ENCODE peak calls at places on chromosomes 11 and 22, in seven cellular contexts. D is psoas muscle; J is left ventricle myocardium inferior; B is GM23338; V is CD8-positive, alpha-beta memory T cell; T is RWPE1; S is prostate gland. Z is an unnamed sample.
A peak's percentile ranks its signal among the peaks of the same experiment; 100 is the strongest.

GRCh38 chr11:120501976-120502755 is 9.4 kb upstream of the GRIK4 start:
- DNase-seq in D (no peak), J (no peak), B (no peak), V (no peak), T (no peak), S (no peak), Z (no peak)

GRCh38 chr11:57513911-57514537 is 1.5 kb downstream of the SLC43A1 start:
- DNase-seq in D (peak; percentile 39), J (peak; percentile 42), B (peak; percentile 81), V (no peak), T (no peak), S (peak; percentile 51), Z (no peak)

GRCh38 chr22:21960200-21961126 is 7.8 kb upstream of the PPM1F start:
- DNase-seq in D (no peak), J (no peak), B (no peak), V (no peak), T (no peak), S (no peak), Z (no peak)

GRCh38 chr11:103987631-103988594 is 48.5 kb upstream of the DDI1 start:
- DNase-seq in D (no peak), J (no peak), B (peak; percentile 56), V (no peak), T (peak; percentile 6), S (no peak), Z (no peak)

GRCh38 chr11:119422505-119423416 is at the start of gene THY1:
- DNase-seq in D (no peak), J (no peak), B (peak; percentile 88), V (no peak), T (no peak), S (no peak), Z (no peak)

GRCh38 chr11:13384837-13385417 is 78.1 kb downstream of the BTBD10 start:
- DNase-seq in D (no peak), J (no peak), B (peak; percentile 80), V (no peak), T (peak; percentile 42), S (no peak), Z (no peak)

GRCh38 chr11:36148701-36149100 is 140.5 kb downstream of the COMMD9 start:
- DNase-seq in D (no peak), J (no peak), B (no peak), V (no peak), T (no peak), S (no peak), Z (no peak)

GRCh38 chr11:6203327-6203726 is 2.0 kb upstream of the C11orf42 start:
- DNase-seq in D (no peak), J (no peak), B (no peak), V (peak; percentile 10), T (no peak), S (no peak), Z (no peak)

GRCh38 chr22:39932918-39933649 is 27.1 kb upstream of the TMA7B start:
- DNase-seq in D (no peak), J (no peak), B (peak; percentile 95), V (peak; percentile 57), T (no peak), S (no peak), Z (peak; percentile 40)

GRCh38 chr11:59173964-59174663 is 2.2 kb downstream of the DTX4 start:
- DNase-seq in D (no peak), J (no peak), B (peak; percentile 86), V (no peak), T (peak; percentile 82), S (peak; percentile 72), Z (no peak)

GRCh38 chr11:82980292-82980691 is 78.8 kb downstream of the DDIAS start:
- DNase-seq in D (no peak), J (no peak), B (no peak), V (no peak), T (peak; percentile 82), S (no peak), Z (no peak)

GRCh38 chr11:1736447-1736992 is 13.9 kb downstream of the IFITM10 start:
- DNase-seq in D (no peak), J (no peak), B (no peak), V (no peak), T (no peak), S (no peak), Z (no peak)

GRCh38 chr11:70210051-70210501 is 7.0 kb downstream of the FADD start:
- DNase-seq in D (peak; percentile 36), J (no peak), B (no peak), V (no peak), T (no peak), S (no peak), Z (no peak)

GRCh38 chr22:47193606-47194316 is 431.3 kb downstream of the TBC1D22A start:
- DNase-seq in D (no peak), J (no peak), B (no peak), V (no peak), T (no peak), S (no peak), Z (no peak)

GRCh38 chr11:117833401-117833891 is 8.9 kb upstream of the FXYD2 start:
- DNase-seq in D (peak; percentile 81), J (no peak), B (no peak), V (no peak), T (no peak), S (peak; percentile 70), Z (no peak)

GRCh38 chr22:48715511-48715910 is 1112.2 kb downstream of the BRD1 start:
- DNase-seq in D (no peak), J (no peak), B (no peak), V (no peak), T (no peak), S (no peak), Z (no peak)

GRCh38 chr11:86617502-86617901 is 54.9 kb downstream of the ME3 start:
- DNase-seq in D (no peak), J (no peak), B (no peak), V (no peak), T (no peak), S (no peak), Z (no peak)

GRCh38 chr11:65104628-65105027 is 7.0 kb upstream of the TM7SF2 start:
- DNase-seq in D (no peak), J (no peak), B (no peak), V (no peak), T (no peak), S (no peak), Z (no peak)

GRCh38 chr11:7495997-7496545 is 10.8 kb downstream of the OLFML1 start:
- DNase-seq in D (no peak), J (no peak), B (no peak), V (no peak), T (no peak), S (no peak), Z (no peak)

GRCh38 chr22:50525991-50526848 is 822 bp upstream of the SCO2 start:
- DNase-seq in D (peak; percentile 82), J (peak; percentile 85), B (peak; percentile 75), V (peak; percentile 83), T (no peak), S (peak; percentile 66), Z (peak; percentile 72)

GRCh38 chr22:42443240-42444059 is 11.2 kb upstream of the NFAM1 start:
- DNase-seq in D (no peak), J (no peak), B (no peak), V (no peak), T (no peak), S (no peak), Z (peak; percentile 5)

GRCh38 chr22:22061085-22062077 is 78.8 kb upstream of the TOP3B start:
- DNase-seq in D (peak; percentile 30), J (peak; percentile 24), B (no peak), V (no peak), T (peak; percentile 55), S (no peak), Z (no peak)

GRCh38 chr11:108824601-108825000 is 159.7 kb downstream of the DDX10 start:
- DNase-seq in D (no peak), J (no peak), B (no peak), V (no peak), T (no peak), S (no peak), Z (no peak)

GRCh38 chr11:108819957-108820356 is 155.1 kb downstream of the DDX10 start:
- DNase-seq in D (no peak), J (no peak), B (no peak), V (no peak), T (no peak), S (no peak), Z (no peak)

GRCh38 chr11:108826136-108826535 is 161.3 kb downstream of the DDX10 start:
- DNase-seq in D (no peak), J (no peak), B (no peak), V (no peak), T (no peak), S (no peak), Z (no peak)

DNA sequence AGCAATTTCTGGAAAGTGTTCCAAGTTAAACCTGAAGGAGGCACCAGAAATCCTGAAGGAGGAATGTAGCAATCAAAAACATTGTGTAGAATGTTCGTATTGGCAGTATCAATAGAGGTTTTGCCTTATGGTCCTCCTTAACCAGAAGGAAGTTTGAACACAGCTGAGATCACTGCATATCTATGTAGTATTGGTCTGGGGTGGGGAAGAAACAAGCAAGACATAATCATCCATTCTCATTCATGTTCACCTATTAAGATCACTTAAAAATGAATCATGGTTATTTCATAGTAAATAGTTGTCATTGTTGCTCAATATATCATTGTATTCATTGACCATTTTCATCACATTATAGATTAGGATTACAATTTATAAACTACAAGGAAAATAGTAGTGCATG is 160.5 kb downstream of the DDX10 start:
- DNase-seq in D (no peak), J (no peak), B (no peak), V (no peak), T (peak; percentile 18), S (no peak), Z (no peak)
- H3K27ac ChIP-seq in D (no peak overlapping the region), J (no peak overlapping the region), B (no peak overlapping the region), V (no peak overlapping the region), T (no peak overlapping the region), S (no peak overlapping the region), Z (no peak overlapping the region)

GRCh38 chr11:111736191-111736590 is 30.0 kb downstream of the PPP2R1B start:
- DNase-seq in D (peak; percentile 37), J (no peak), B (no peak), V (no peak), T (no peak), S (no peak), Z (no peak)
- H3K27ac ChIP-seq in D (peak overlapping the region; percentile 91), J (peak overlapping the region; percentile 92), B (no peak overlapping the region), V (no peak overlapping the region), T (peak overlapping the region; percentile 87), S (peak overlapping the region; percentile 82), Z (no peak overlapping the region)

GRCh38 chr11:10931761-10932700 is 74.2 kb upstream of the ZBED5 start:
- DNase-seq in D (no peak), J (peak; percentile 26), B (peak; percentile 72), V (no peak), T (no peak), S (peak; percentile 81), Z (no peak)

GRCh38 chr11:10934293-10934850 is 76.5 kb upstream of the ZBED5 start:
- DNase-seq in D (no peak), J (no peak), B (no peak), V (no peak), T (no peak), S (peak; percentile 28), Z (no peak)

GRCh38 chr11:10932976-10933375 is 75.1 kb upstream of the ZBED5 start:
- DNase-seq in D (no peak), J (no peak), B (peak; percentile 26), V (no peak), T (no peak), S (no peak), Z (no peak)

GRCh38 chr11:10935015-10935564 is 77.2 kb upstream of the ZBED5 start:
- DNase-seq in D (no peak), J (no peak), B (no peak), V (no peak), T (no peak), S (no peak), Z (no peak)

GRCh38 chr11:10933455-10934292 is 75.8 kb upstream of the ZBED5 start:
- DNase-seq in D (peak; percentile 89), J (peak; percentile 87), B (peak; percentile 96), V (peak; percentile 64), T (peak; percentile 92), S (peak; percentile 91), Z (peak; percentile 83)
- H3K27ac ChIP-seq in D (peak overlapping the region; percentile 65), J (peak overlapping the region; percentile 79), B (no peak overlapping the region), V (no peak overlapping the region), T (peak overlapping the region; percentile 83), S (peak overlapping the region; percentile 81), Z (no peak overlapping the region)

GRCh38 chr22:31683181-31684105 is 21.4 kb upstream of the PISD start:
- DNase-seq in D (peak; percentile 24), J (no peak), B (no peak), V (no peak), T (peak; percentile 78), S (peak; percentile 31), Z (no peak)
- H3K27ac ChIP-seq in D (peak overlapping the region; percentile 62), J (no peak overlapping the region), B (no peak overlapping the region), V (no peak overlapping the region), T (peak overlapping the region; percentile 95), S (no peak overlapping the region), Z (no peak overlapping the region)

Z was measured in CD4-positive, alpha-beta T cell.